ENCODE peak calls at places on chromosomes 1 and 21, in seven cellular contexts. One of them, this sample, is unnamed.

GRCh38 chr1:246695666-246696065 is 28.5 kb upstream of the SCCPDH start:
- DNase-seq in breast epithelium: no peak
- DNase-seq in NCI-H1694 treated with DMSO at 0.1 percent for 48 hours: no peak
- DNase-seq in neural crest cell: no peak
- DNase-seq in COR-L47: no peak
- DNase-seq in activated gamma-delta T cell treated with anti-CD3 and anti-CD28 coated beads, Interleukin-2, amount 50 U/mL, for 16 hours: no peak
- DNase-seq in ascending aorta: no peak
- DNase-seq in this sample: no peak

GRCh38 chr1:942864-943533 is 16.1 kb downstream of the NOC2L start:
- DNase-seq in neural crest cell: no peak
- DNase-seq in breast epithelium: no peak
- DNase-seq in activated gamma-delta T cell treated with anti-CD3 and anti-CD28 coated beads, Interleukin-2, amount 50 U/mL, for 16 hours: no peak
- DNase-seq in NCI-H1694 treated with DMSO at 0.1 percent for 48 hours: no peak
- DNase-seq in ascending aorta: no peak
- DNase-seq in COR-L47: peak
- DNase-seq in this sample: no peak

GRCh38 chr1:5718716-5719632 is 273.3 kb downstream of the NPHP4 start:
- DNase-seq in ascending aorta: no peak
- DNase-seq in neural crest cell: peak
- DNase-seq in activated gamma-delta T cell treated with anti-CD3 and anti-CD28 coated beads, Interleukin-2, amount 50 U/mL, for 16 hours: no peak
- DNase-seq in NCI-H1694 treated with DMSO at 0.1 percent for 48 hours: no peak
- DNase-seq in COR-L47: no peak
- DNase-seq in breast epithelium: no peak
- DNase-seq in this sample: no peak

GRCh38 chr1:169288011-169288414 is 79.6 kb downstream of the NME7 start:
- DNase-seq in COR-L47: no peak
- DNase-seq in NCI-H1694 treated with DMSO at 0.1 percent for 48 hours: no peak
- DNase-seq in activated gamma-delta T cell treated with anti-CD3 and anti-CD28 coated beads, Interleukin-2, amount 50 U/mL, for 16 hours: no peak
- DNase-seq in ascending aorta: no peak
- DNase-seq in neural crest cell: no peak
- DNase-seq in breast epithelium: no peak
- DNase-seq in this sample: peak

GRCh38 chr21:27477321-27477720 is 510.4 kb upstream of the ADAMTS5 start:
- DNase-seq in COR-L47: no peak
- DNase-seq in ascending aorta: no peak
- DNase-seq in neural crest cell: no peak
- DNase-seq in activated gamma-delta T cell treated with anti-CD3 and anti-CD28 coated beads, Interleukin-2, amount 50 U/mL, for 16 hours: no peak
- DNase-seq in breast epithelium: no peak
- DNase-seq in NCI-H1694 treated with DMSO at 0.1 percent for 48 hours: no peak
- DNase-seq in this sample: no peak

GRCh38 chr1:244319283-244320132 is 132.2 kb downstream of the ADSS2 start:
- DNase-seq in neural crest cell: no peak
- DNase-seq in COR-L47: no peak
- DNase-seq in NCI-H1694 treated with DMSO at 0.1 percent for 48 hours: peak
- DNase-seq in breast epithelium: no peak
- DNase-seq in ascending aorta: no peak
- DNase-seq in activated gamma-delta T cell treated with anti-CD3 and anti-CD28 coated beads, Interleukin-2, amount 50 U/mL, for 16 hours: peak
- DNase-seq in this sample: peak

GRCh38 chr1:236515443-236515958 is 8.3 kb upstream of the LGALS8 start:
- DNase-seq in COR-L47: peak
- DNase-seq in breast epithelium: no peak
- DNase-seq in ascending aorta: no peak
- DNase-seq in neural crest cell: no peak
- DNase-seq in activated gamma-delta T cell treated with anti-CD3 and anti-CD28 coated beads, Interleukin-2, amount 50 U/mL, for 16 hours: no peak
- DNase-seq in NCI-H1694 treated with DMSO at 0.1 percent for 48 hours: peak
- DNase-seq in this sample: peak

GRCh38 chr1:101344745-101345144 is 107.9 kb downstream of the S1PR1 start:
- DNase-seq in breast epithelium: no peak
- DNase-seq in NCI-H1694 treated with DMSO at 0.1 percent for 48 hours: no peak
- DNase-seq in COR-L47: no peak
- DNase-seq in activated gamma-delta T cell treated with anti-CD3 and anti-CD28 coated beads, Interleukin-2, amount 50 U/mL, for 16 hours: no peak
- DNase-seq in neural crest cell: no peak
- DNase-seq in ascending aorta: no peak
- DNase-seq in this sample: no peak

GRCh38 chr1:88061106-88061829 is 622.8 kb upstream of the PKN2 start:
- DNase-seq in NCI-H1694 treated with DMSO at 0.1 percent for 48 hours: no peak
- DNase-seq in COR-L47: peak
- DNase-seq in ascending aorta: no peak
- DNase-seq in breast epithelium: peak
- DNase-seq in activated gamma-delta T cell treated with anti-CD3 and anti-CD28 coated beads, Interleukin-2, amount 50 U/mL, for 16 hours: no peak
- DNase-seq in neural crest cell: peak
- DNase-seq in this sample: peak

GRCh38 chr1:160807738-160808137 is 11.8 kb downstream of the LY9 start:
- DNase-seq in activated gamma-delta T cell treated with anti-CD3 and anti-CD28 coated beads, Interleukin-2, amount 50 U/mL, for 16 hours: no peak
- DNase-seq in NCI-H1694 treated with DMSO at 0.1 percent for 48 hours: no peak
- DNase-seq in breast epithelium: no peak
- DNase-seq in neural crest cell: no peak
- DNase-seq in COR-L47: no peak
- DNase-seq in ascending aorta: no peak
- DNase-seq in this sample: no peak

GRCh38 chr1:222928212-222928611 is 113.4 kb downstream of the DISP1 start:
- DNase-seq in ascending aorta: no peak
- DNase-seq in NCI-H1694 treated with DMSO at 0.1 percent for 48 hours: peak
- DNase-seq in neural crest cell: peak
- DNase-seq in activated gamma-delta T cell treated with anti-CD3 and anti-CD28 coated beads, Interleukin-2, amount 50 U/mL, for 16 hours: no peak
- DNase-seq in COR-L47: peak
- DNase-seq in breast epithelium: no peak
- DNase-seq in this sample: no peak

GRCh38 chr1:6269997-6270401 is 9.1 kb upstream of the GPR153 start:
- DNase-seq in breast epithelium: no peak
- DNase-seq in neural crest cell: no peak
- DNase-seq in NCI-H1694 treated with DMSO at 0.1 percent for 48 hours: peak
- DNase-seq in ascending aorta: no peak
- DNase-seq in COR-L47: peak
- DNase-seq in activated gamma-delta T cell treated with anti-CD3 and anti-CD28 coated beads, Interleukin-2, amount 50 U/mL, for 16 hours: no peak
- DNase-seq in this sample: no peak

GRCh38 chr1:228190182-228190581 is 17.7 kb upstream of the OBSCN start:
- DNase-seq in neural crest cell: no peak
- DNase-seq in COR-L47: no peak
- DNase-seq in activated gamma-delta T cell treated with anti-CD3 and anti-CD28 coated beads, Interleukin-2, amount 50 U/mL, for 16 hours: no peak
- DNase-seq in breast epithelium: no peak
- DNase-seq in NCI-H1694 treated with DMSO at 0.1 percent for 48 hours: no peak
- DNase-seq in ascending aorta: no peak
- DNase-seq in this sample: no peak

This sample was measured in LHCN-M2.